ENCODE peak calls at places on chromosome 21, in five cellular contexts. S is stomach; O is ovary; P is CD8-positive, alpha-beta T cell; L is A549. N is an unnamed sample.

GRCh38 chr21:39175665-39176064 is 7.6 kb downstream of the PSMG1 start:
- DNase-seq in S (no peak), O (no peak), P (no peak), L (no peak), N (no peak)

GRCh38 chr21:46154155-46154954 is 1.0 kb downstream of the FTCD start:
- DNase-seq in L (no peak), O (peak), S (peak), P (peak), N (peak)

GRCh38 chr21:29342394-29342957 is 43.8 kb downstream of the BACH1 start:
- DNase-seq in S (no peak), P (no peak), L (peak), O (no peak), N (no peak)

GRCh38 chr21:16942703-16943102 is 570.1 kb upstream of the CXADR start:
- DNase-seq in O (no peak), S (no peak), L (peak), P (no peak), N (no peak)

GRCh38 chr21:45001134-45002095 is 61.6 kb downstream of the SLX9 start:
- DNase-seq in L (peak), O (no peak), P (no peak), S (peak), N (no peak)

GRCh38 chr21:30206551-30207251 is 9.2 kb downstream of the CLDN8 start:
- DNase-seq in O (no peak), P (no peak), S (no peak), L (peak), N (no peak)

GRCh38 chr21:23009360-23009759 is 2011.2 kb downstream of the NCAM2 start:
- DNase-seq in P (no peak), L (no peak), O (no peak), S (no peak), N (no peak)

GRCh38 chr21:45994086-45994661 is 12.6 kb downstream of the COL6A1 start:
- DNase-seq in O (peak), L (no peak), P (no peak), S (peak), N (peak)

GRCh38 chr21:45281411-45282282 is 6.0 kb downstream of the POFUT2 start:
- DNase-seq in O (peak), L (no peak), S (peak), P (peak), N (peak)

GRCh38 chr21:27429612-27430361 is 462.9 kb upstream of the ADAMTS5 start:
- DNase-seq in L (no peak), O (no peak), S (no peak), P (no peak), N (no peak)

GRCh38 chr21:14754259-14754604 is 208.1 kb upstream of the SAMSN1 start:
- DNase-seq in O (no peak), P (no peak), S (no peak), L (no peak), N (no peak)

GRCh38 chr21:42669069-42669468 is 15.6 kb downstream of the PDE9A start:
- DNase-seq in O (peak), S (no peak), P (no peak), L (no peak), N (no peak)
- TF ChIP-seq CTCF in O (no peak), S (no peak), P (no peak), L (no peak), N (no peak)

GRCh38 chr21:34133802-34134201 is 60.4 kb downstream of the MRPS6 start:
- DNase-seq in O (no peak), L (no peak), P (no peak), S (no peak), N (no peak)
- TF ChIP-seq CTCF in O (no peak), L (no peak), P (no peak), S (no peak), N (no peak)

GRCh38 chr21:41045534-41046268 is 122.3 kb upstream of the BACE2 start:
- DNase-seq in L (peak), O (no peak), S (peak), P (no peak), N (no peak)
- TF ChIP-seq CTCF in L (no peak), O (no peak), S (no peak), P (no peak), N (no peak)

GRCh38 chr21:37220433-37220980 is 46.6 kb downstream of the VPS26C start:
- DNase-seq in O (peak), P (no peak), L (peak), S (no peak), N (no peak)

GRCh38 chr21:37219766-37220432 is 47.2 kb downstream of the VPS26C start:
- DNase-seq in S (no peak), L (peak), O (no peak), P (no peak), N (no peak)

GRCh38 chr21:37223804-37224345 is 43.3 kb downstream of the VPS26C start:
- DNase-seq in L (no peak), P (no peak), O (no peak), S (no peak), N (peak)

GRCh38 chr21:37224861-37225260 is 42.3 kb downstream of the VPS26C start:
- DNase-seq in O (no peak), S (no peak), P (no peak), L (no peak), N (peak)

GRCh38 chr21:37220981-37221664 is 46.0 kb downstream of the VPS26C start:
- DNase-seq in L (peak), S (peak), P (peak), O (peak), N (peak)
- TF ChIP-seq CTCF in L (peak), S (no peak), P (peak), O (no peak), N (peak)

GRCh38 chr21:35093514-35093913 is 44.4 kb upstream of the RUNX1 start:
- DNase-seq in O (no peak), S (no peak), L (no peak), P (no peak), N (no peak)
- TF ChIP-seq CTCF in O (no peak), S (no peak), L (no peak), P (no peak), N (no peak)

N was measured in osteocyte.